ENCODE peak calls at places on chromosome 4, in seven cellular contexts. W is HTR-8/SVneo; V is midbrain; Y is neuronal stem cell; Q is ACHN; H is activated T-helper 9 cell treated with anti-CD3 and anti-CD28 coated beads, Interleukin-2, amount 50 U/mL, for 16 hours; D is fibroblast of lung. M is an unnamed sample.

GRCh38 chr4:112130903-112131302 is 14.4 kb upstream of the FAM241A start:
- DNase-seq in V (no peak), H (no peak), Y (no peak), Q (no peak), W (no peak), D (peak; percentile 19), M (no peak)

GRCh38 chr4:166882221-166882620 is 352.1 kb downstream of the SPOCK3 start:
- DNase-seq in D (no peak), V (no peak), H (no peak), Y (no peak), Q (no peak), W (no peak), M (no peak)

GRCh38 chr4:174216935-174217272 is 66.6 kb downstream of the FBXO8 start:
- DNase-seq in D (no peak), H (no peak), W (no peak), Q (no peak), V (no peak), Y (peak; percentile 6), M (no peak)

GRCh38 chr4:149145803-149146202 is 669.8 kb downstream of the IQCM start:
- DNase-seq in D (no peak), Q (no peak), V (no peak), H (no peak), W (no peak), Y (no peak), M (no peak)

GRCh38 chr4:8904666-8905065 is 33.0 kb upstream of the HMX1 start:
- DNase-seq in H (no peak), D (no peak), Q (no peak), Y (no peak), V (no peak), W (no peak), M (no peak)

GRCh38 chr4:7831858-7832257 is 107.8 kb downstream of the AFAP1 start:
- DNase-seq in V (no peak), D (no peak), W (no peak), Y (no peak), Q (no peak), H (no peak), M (no peak)

GRCh38 chr4:136369073-136369472 is 1163.2 kb downstream of the PCDH18 start:
- DNase-seq in H (no peak), W (no peak), Q (no peak), V (no peak), Y (no peak), D (peak; percentile 16), M (no peak)

GRCh38 chr4:83171640-83172039 is 57.1 kb upstream of the PLAC8 start:
- DNase-seq in Y (no peak), Q (no peak), V (no peak), W (no peak), H (no peak), D (no peak), M (no peak)

GRCh38 chr4:146495277-146495676 is 26.5 kb downstream of the SLC10A7 start:
- DNase-seq in D (peak; percentile 40), W (peak; percentile 2), Q (no peak), V (no peak), H (no peak), Y (no peak), M (no peak)

GRCh38 chr4:41318839-41319530 is 62.3 kb downstream of the UCHL1 start:
- DNase-seq in Q (no peak), H (no peak), D (no peak), Y (no peak), W (peak; percentile 35), V (no peak), M (no peak)

GRCh38 chr4:185304944-185305690 is 90.6 kb downstream of the LRP2BP start:
- DNase-seq in D (peak; percentile 45), Q (peak; percentile 44), W (no peak), Y (peak; percentile 51), H (no peak), V (peak; percentile 34), M (peak; percentile 57)

GRCh38 chr4:31674313-31674947 is 954.3 kb downstream of the PCDH7 start:
- DNase-seq in W (peak; percentile 15), D (peak; percentile 31), Q (peak; percentile 28), Y (no peak), H (no peak), V (no peak), M (no peak)

GRCh38 chr4:1096841-1097240 is 16.5 kb downstream of the RNF212 start:
- DNase-seq in Y (no peak), W (no peak), Q (no peak), H (no peak), D (no peak), V (no peak), M (no peak)

GRCh38 chr4:56870927-56871326 is 36.8 kb upstream of the REST start:
- DNase-seq in W (no peak), Y (no peak), V (no peak), H (no peak), D (peak; percentile 32), Q (no peak), M (no peak)

GRCh38 chr4:129822708-129823504 is 727.0 kb downstream of the C4orf33 start:
- DNase-seq in D (no peak), V (no peak), Q (no peak), Y (no peak), W (no peak), H (no peak), M (no peak)

GRCh38 chr4:40916880-40917279 is 167.1 kb downstream of the NSUN7 start:
- DNase-seq in W (peak; percentile 32), V (peak; percentile 33), Q (peak; percentile 24), H (peak; percentile 15), D (no peak), Y (no peak), M (peak; percentile 64)

GRCh38 chr4:24924309-24924781 is 11.5 kb upstream of the CCDC149 start:
- DNase-seq in D (peak; percentile 93), Y (no peak), W (no peak), Q (peak; percentile 97), V (no peak), H (no peak), M (no peak)

GRCh38 chr4:119581480-119581879 is 47.1 kb downstream of the PDE5A start:
- DNase-seq in V (no peak), W (no peak), Q (no peak), D (no peak), Y (no peak), H (no peak), M (no peak)

GRCh38 chr4:140834866-140835495 is 78.8 kb upstream of the TBC1D9 start:
- DNase-seq in W (no peak), Q (no peak), D (no peak), V (peak; percentile 7), H (no peak), Y (peak; percentile 76), M (no peak)

GRCh38 chr4:175440776-175441175 is 371.3 kb downstream of the GPM6A start:
- DNase-seq in Q (no peak), Y (no peak), W (no peak), D (no peak), H (no peak), V (no peak), M (no peak)

GRCh38 chr4:128347175-128347868 is 59.7 kb upstream of the PGRMC2 start:
- DNase-seq in V (no peak), W (no peak), H (no peak), Y (no peak), Q (no peak), D (peak; percentile 73), M (no peak)

GRCh38 chr4:176814770-176815169 is 22.0 kb upstream of the VEGFC start:
- DNase-seq in W (no peak), D (no peak), Y (no peak), Q (no peak), H (no peak), V (no peak), M (no peak)

GRCh38 chr4:188091-188490 is 63.8 kb downstream of the ZNF718 start:
- DNase-seq in W (no peak), D (no peak), Y (no peak), Q (no peak), H (no peak), V (no peak), M (no peak)

GRCh38 chr4:48203819-48204218 is 65.8 kb downstream of the TEC start:
- DNase-seq in H (no peak), Y (no peak), V (no peak), Q (no peak), W (no peak), D (no peak), M (no peak)

GRCh38 chr4:12588572-12588971 is 895.6 kb downstream of the RAB28 start:
- DNase-seq in Y (no peak), D (no peak), V (no peak), W (no peak), H (no peak), Q (no peak), M (no peak)

GRCh38 chr4:19850909-19851308 is 400.8 kb upstream of the SLIT2 start:
- DNase-seq in Y (no peak), Q (peak; percentile 86), W (peak; percentile 27), V (no peak), H (no peak), D (peak; percentile 84), M (no peak)

GRCh38 chr4:3022651-3023050 is 51.7 kb downstream of the HTT-AS start:
- DNase-seq in D (no peak), Y (no peak), W (no peak), V (no peak), H (no peak), Q (no peak), M (no peak)

GRCh38 chr4:184358521-184359232 is 115.7 kb downstream of the IRF2 start:
- DNase-seq in D (no peak), V (peak; percentile 4), Q (no peak), W (no peak), Y (no peak), H (no peak), M (no peak)

GRCh38 chr4:38231626-38232025 is 271.4 kb downstream of the PTTG2 start:
- DNase-seq in D (no peak), V (no peak), W (no peak), Q (no peak), Y (no peak), H (no peak), M (no peak)

GRCh38 chr4:2702770-2703169 is 53.4 kb downstream of the TNIP2 start:
- DNase-seq in Q (no peak), H (no peak), V (no peak), Y (no peak), D (no peak), W (no peak), M (no peak)

GRCh38 chr4:26613242-26613641 is 29.4 kb downstream of the TBC1D19 start:
- DNase-seq in H (no peak), W (no peak), D (peak; percentile 14), V (no peak), Q (no peak), Y (no peak), M (no peak)

GRCh38 chr4:97987019-97987648 is 156.1 kb downstream of the STPG2 start:
- DNase-seq in Y (no peak), H (no peak), Q (peak; percentile 44), V (peak; percentile 10), W (peak; percentile 3), D (peak; percentile 12), M (no peak)

GRCh38 chr4:8910100-8910821 is 38.6 kb upstream of the HMX1 start:
- DNase-seq in V (no peak), Y (no peak), Q (no peak), D (no peak), H (no peak), W (no peak), M (peak; percentile 43)

GRCh38 chr4:25021206-25021605 is 9.5 kb downstream of the LGI2 start:
- DNase-seq in Y (no peak), V (no peak), W (no peak), D (peak; percentile 8), H (no peak), Q (no peak), M (no peak)

GRCh38 chr4:85005865-85006377 is 39.4 kb upstream of the WDFY3 start:
- DNase-seq in Y (no peak), W (peak; percentile 20), Q (peak; percentile 58), D (peak; percentile 94), V (no peak), H (no peak), M (no peak)

GRCh38 chr4:88060431-88060830 is 53.0 kb downstream of the PKD2 start:
- DNase-seq in W (no peak), H (no peak), Y (no peak), V (no peak), Q (no peak), D (no peak), M (no peak)

GRCh38 chr4:153759407-153760226 is at the start of gene RNF175:
- DNase-seq in W (no peak), D (no peak), Q (peak; percentile 9), Y (no peak), H (no peak), V (no peak), M (peak; percentile 75)

GRCh38 chr4:72564184-72564583 is 4.8 kb downstream of the ADAMTS3 start:
- DNase-seq in V (no peak), Q (peak; percentile 50), H (no peak), D (peak; percentile 67), Y (no peak), W (no peak), M (no peak)

M was measured in ecto neural progenitor cell.